ENCODE peak calls at places on chromosomes 16 and 17, in eight cellular contexts. One of them, this sample, is unnamed.

GRCh38 chr17:74157366-74157765 is 46.1 kb upstream of the RPL38 start:
- DNase-seq in cardiac muscle cell: no peak
- DNase-seq in ovary: no peak
- DNase-seq in BJ: no peak
- DNase-seq in brain microvascular endothelial cell: no peak
- DNase-seq in effector memory CD4-positive, alpha-beta T cell: no peak
- DNase-seq in K562: no peak
- DNase-seq in ascending aorta: no peak
- DNase-seq in this sample: no peak

GRCh38 chr16:83631006-83631405 is 176.8 kb upstream of the HSBP1 start:
- DNase-seq in cardiac muscle cell: no peak
- DNase-seq in ovary: no peak
- DNase-seq in BJ: peak; percentile 68
- DNase-seq in brain microvascular endothelial cell: no peak
- DNase-seq in effector memory CD4-positive, alpha-beta T cell: no peak
- DNase-seq in K562: no peak
- DNase-seq in ascending aorta: no peak
- DNase-seq in this sample: no peak

GRCh38 chr17:63495471-63495870 is 18.6 kb downstream of the ACE start:
- DNase-seq in cardiac muscle cell: no peak
- DNase-seq in ovary: no peak
- DNase-seq in BJ: no peak
- DNase-seq in brain microvascular endothelial cell: no peak
- DNase-seq in effector memory CD4-positive, alpha-beta T cell: no peak
- DNase-seq in K562: no peak
- DNase-seq in ascending aorta: no peak
- DNase-seq in this sample: no peak

GRCh38 chr17:76735006-76735405 is 2.1 kb downstream of the SRSF2 start:
- DNase-seq in cardiac muscle cell: no peak
- DNase-seq in ovary: no peak
- DNase-seq in BJ: no peak
- DNase-seq in brain microvascular endothelial cell: no peak
- DNase-seq in effector memory CD4-positive, alpha-beta T cell: no peak
- DNase-seq in K562: no peak
- DNase-seq in ascending aorta: no peak
- DNase-seq in this sample: no peak

GRCh38 chr17:64024215-64024654 is 3.8 kb upstream of the ICAM2 start:
- DNase-seq in cardiac muscle cell: no peak
- DNase-seq in ovary: no peak
- DNase-seq in BJ: no peak
- DNase-seq in brain microvascular endothelial cell: no peak
- DNase-seq in effector memory CD4-positive, alpha-beta T cell: no peak
- DNase-seq in K562: peak; percentile 68
- DNase-seq in ascending aorta: no peak
- DNase-seq in this sample: peak; percentile 9

GRCh38 chr16:67910162-67910561 is 17.1 kb downstream of the PSKH1 start:
- DNase-seq in cardiac muscle cell: no peak
- DNase-seq in ovary: no peak
- DNase-seq in BJ: no peak
- DNase-seq in brain microvascular endothelial cell: no peak
- DNase-seq in effector memory CD4-positive, alpha-beta T cell: no peak
- DNase-seq in K562: no peak
- DNase-seq in ascending aorta: no peak
- DNase-seq in this sample: no peak

GRCh38 chr17:16915752-16916556 is 56.0 kb downstream of the TNFRSF13B start:
- DNase-seq in cardiac muscle cell: peak; percentile 63
- DNase-seq in ovary: no peak
- DNase-seq in BJ: no peak
- DNase-seq in brain microvascular endothelial cell: peak; percentile 32
- DNase-seq in effector memory CD4-positive, alpha-beta T cell: no peak
- DNase-seq in K562: peak; percentile 21
- DNase-seq in ascending aorta: no peak
- DNase-seq in this sample: peak; percentile 33

GRCh38 chr16:68538880-68539701 is at the start of gene ZFP90:
- DNase-seq in cardiac muscle cell: peak; percentile 97
- DNase-seq in ovary: peak; percentile 92
- DNase-seq in BJ: peak; percentile 22
- DNase-seq in brain microvascular endothelial cell: peak; percentile 66
- DNase-seq in effector memory CD4-positive, alpha-beta T cell: peak; percentile 73
- DNase-seq in K562: peak; percentile 91
- DNase-seq in ascending aorta: peak; percentile 30
- DNase-seq in this sample: peak; percentile 92

GRCh38 chr17:80777274-80777673 is 214.4 kb upstream of the CHMP6 start:
- DNase-seq in cardiac muscle cell: no peak
- DNase-seq in ovary: no peak
- DNase-seq in BJ: no peak
- DNase-seq in brain microvascular endothelial cell: no peak
- DNase-seq in effector memory CD4-positive, alpha-beta T cell: no peak
- DNase-seq in K562: no peak
- DNase-seq in ascending aorta: no peak
- DNase-seq in this sample: no peak

GRCh38 chr17:73017653-73018052 is 74.8 kb downstream of the SLC39A11 start:
- DNase-seq in cardiac muscle cell: no peak
- DNase-seq in ovary: no peak
- DNase-seq in BJ: peak; percentile 30
- DNase-seq in brain microvascular endothelial cell: peak; percentile 48
- DNase-seq in effector memory CD4-positive, alpha-beta T cell: no peak
- DNase-seq in K562: no peak
- DNase-seq in ascending aorta: no peak
- DNase-seq in this sample: no peak

GRCh38 chr16:57699899-57700298 is 5.3 kb downstream of the DRC7 start:
- DNase-seq in cardiac muscle cell: no peak
- DNase-seq in ovary: no peak
- DNase-seq in BJ: no peak
- DNase-seq in brain microvascular endothelial cell: no peak
- DNase-seq in effector memory CD4-positive, alpha-beta T cell: no peak
- DNase-seq in K562: no peak
- DNase-seq in ascending aorta: no peak
- DNase-seq in this sample: no peak

GRCh38 chr17:41797377-41797776 is 10.9 kb upstream of the JUP start:
- DNase-seq in cardiac muscle cell: no peak
- DNase-seq in ovary: no peak
- DNase-seq in BJ: no peak
- DNase-seq in brain microvascular endothelial cell: no peak
- DNase-seq in effector memory CD4-positive, alpha-beta T cell: no peak
- DNase-seq in K562: no peak
- DNase-seq in ascending aorta: no peak
- DNase-seq in this sample: no peak

GRCh38 chr17:41796066-41796895 is 9.8 kb upstream of the JUP start:
- DNase-seq in cardiac muscle cell: no peak
- DNase-seq in ovary: no peak
- DNase-seq in BJ: no peak
- DNase-seq in brain microvascular endothelial cell: no peak
- DNase-seq in effector memory CD4-positive, alpha-beta T cell: no peak
- DNase-seq in K562: no peak
- DNase-seq in ascending aorta: no peak
- DNase-seq in this sample: no peak

GRCh38 chr17:41794603-41794975 is 8.1 kb upstream of the JUP start:
- DNase-seq in cardiac muscle cell: no peak
- DNase-seq in ovary: no peak
- DNase-seq in BJ: no peak
- DNase-seq in brain microvascular endothelial cell: no peak
- DNase-seq in effector memory CD4-positive, alpha-beta T cell: no peak
- DNase-seq in K562: no peak
- DNase-seq in ascending aorta: no peak
- DNase-seq in this sample: no peak

GRCh38 chr17:41793749-41794602 is 7.5 kb upstream of the JUP start:
- DNase-seq in cardiac muscle cell: peak; percentile 67
- DNase-seq in ovary: peak; percentile 60
- DNase-seq in BJ: no peak
- DNase-seq in brain microvascular endothelial cell: no peak
- DNase-seq in effector memory CD4-positive, alpha-beta T cell: no peak
- DNase-seq in K562: no peak
- DNase-seq in ascending aorta: no peak
- DNase-seq in this sample: no peak

DNA sequence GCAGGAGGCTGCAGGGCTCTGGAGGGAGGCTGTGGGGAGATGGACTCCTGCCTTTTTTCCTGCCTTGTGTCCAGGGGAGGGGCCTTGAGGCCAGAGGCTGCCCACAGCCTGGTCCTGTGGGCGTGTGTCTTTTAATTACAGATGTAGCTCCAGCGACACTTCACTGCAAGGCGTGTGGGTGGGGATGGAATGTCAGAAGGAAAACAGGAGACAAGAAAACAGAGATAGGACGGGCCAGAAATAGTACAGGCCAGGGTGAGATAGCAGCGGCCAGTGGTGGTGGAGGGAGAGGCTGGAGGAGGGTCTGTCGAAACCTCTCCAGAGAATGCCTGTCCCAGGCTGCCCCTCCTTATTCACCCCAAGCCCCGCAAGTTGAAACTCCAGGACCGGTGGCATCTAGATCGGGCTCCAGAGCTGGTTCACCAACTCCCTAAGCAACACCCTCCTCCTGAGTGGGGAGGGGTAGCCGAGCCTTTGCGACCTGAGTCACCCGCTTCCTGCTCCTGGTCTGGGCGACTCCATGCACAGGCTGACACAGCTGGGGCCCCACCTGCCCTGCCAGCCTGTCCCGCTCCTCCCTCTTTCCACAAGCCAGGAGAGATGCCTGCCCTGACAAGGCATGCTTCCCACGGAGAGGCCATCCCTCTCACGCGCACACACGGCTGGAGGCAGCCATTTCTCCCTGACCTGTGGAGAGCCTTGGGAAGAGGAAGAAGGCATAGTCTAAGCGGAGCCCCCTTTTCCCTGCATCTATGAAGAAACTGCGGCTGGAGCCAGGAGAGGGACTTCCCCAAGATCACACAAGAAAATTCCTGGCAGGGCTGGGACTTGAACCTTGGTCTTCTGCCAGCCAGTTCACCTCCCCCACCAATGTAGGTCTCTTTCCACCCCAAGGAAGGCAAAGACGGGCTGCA is 6.6 kb upstream of the JUP start:
- DNase-seq in cardiac muscle cell: peak; percentile 95
- DNase-seq in ovary: peak; percentile 69
- DNase-seq in BJ: no peak
- DNase-seq in brain microvascular endothelial cell: peak; percentile 59
- DNase-seq in effector memory CD4-positive, alpha-beta T cell: no peak
- DNase-seq in K562: peak; percentile 85
- DNase-seq in ascending aorta: no peak
- DNase-seq in this sample: peak; percentile 68
- H3K27me3 ChIP-seq in cardiac muscle cell: no peaks in the 10 kb centered on the region
- H3K27me3 ChIP-seq in ovary: no peaks in the 10 kb centered on the region
- H3K27me3 ChIP-seq in BJ: no peaks in the 10 kb centered on the region
- H3K27me3 ChIP-seq in brain microvascular endothelial cell: no peaks in the 10 kb centered on the region
- H3K27me3 ChIP-seq in effector memory CD4-positive, alpha-beta T cell: no peaks in the 10 kb centered on the region
- H3K27me3 ChIP-seq in K562: no peaks in the 10 kb centered on the region
- H3K27me3 ChIP-seq in ascending aorta: no peaks in the 10 kb centered on the region
- H3K27me3 ChIP-seq in this sample: no peaks in the 10 kb centered on the region

DNA sequence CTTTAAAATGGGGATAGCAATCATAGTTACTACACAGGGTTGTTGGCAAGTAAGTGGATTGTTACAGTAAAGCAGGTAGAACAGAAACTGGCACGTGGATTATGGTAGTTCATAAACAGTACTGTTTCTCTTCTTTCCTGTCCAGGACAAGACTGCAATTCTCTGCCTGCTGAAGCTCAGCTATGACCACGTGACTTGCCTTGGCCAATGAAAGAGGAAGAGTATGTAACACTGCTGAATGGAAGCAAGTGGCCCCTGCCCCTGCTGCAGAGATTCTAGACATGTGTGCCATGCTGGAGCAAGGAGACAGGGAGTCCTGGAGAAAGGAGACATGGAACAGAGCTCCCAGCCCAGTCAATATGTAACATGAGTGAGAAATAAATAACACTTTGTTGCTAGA is 66.6 kb upstream of the TOX3 start:
- DNase-seq in cardiac muscle cell: no peak
- DNase-seq in ovary: no peak
- DNase-seq in BJ: no peak
- DNase-seq in brain microvascular endothelial cell: no peak
- DNase-seq in effector memory CD4-positive, alpha-beta T cell: no peak
- DNase-seq in K562: no peak
- DNase-seq in ascending aorta: no peak
- DNase-seq in this sample: peak; percentile 21
- H3K27me3 ChIP-seq in cardiac muscle cell: no peaks in the 10 kb centered on the region
- H3K27me3 ChIP-seq in ovary: no peaks in the 10 kb centered on the region
- H3K27me3 ChIP-seq in BJ: no peaks in the 10 kb centered on the region
- H3K27me3 ChIP-seq in brain microvascular endothelial cell: no peaks in the 10 kb centered on the region
- H3K27me3 ChIP-seq in effector memory CD4-positive, alpha-beta T cell: no peaks in the 10 kb centered on the region
- H3K27me3 ChIP-seq in K562: no peaks in the 10 kb centered on the region
- H3K27me3 ChIP-seq in ascending aorta: no peaks in the 10 kb centered on the region
- H3K27me3 ChIP-seq in this sample: no peaks in the 10 kb centered on the region

GRCh38 chr16:23893976-23894375 is 58.2 kb downstream of the PRKCB start:
- DNase-seq in cardiac muscle cell: no peak
- DNase-seq in ovary: no peak
- DNase-seq in BJ: no peak
- DNase-seq in brain microvascular endothelial cell: no peak
- DNase-seq in effector memory CD4-positive, alpha-beta T cell: no peak
- DNase-seq in K562: no peak
- DNase-seq in ascending aorta: no peak
- DNase-seq in this sample: no peak
- H3K27me3 ChIP-seq in cardiac muscle cell: peaks cover 24% of the 10 kb centered on the region
- H3K27me3 ChIP-seq in ovary: no peaks in the 10 kb centered on the region
- H3K27me3 ChIP-seq in BJ: no peaks in the 10 kb centered on the region
- H3K27me3 ChIP-seq in brain microvascular endothelial cell: no peaks in the 10 kb centered on the region
- H3K27me3 ChIP-seq in effector memory CD4-positive, alpha-beta T cell: no peaks in the 10 kb centered on the region
- H3K27me3 ChIP-seq in K562: no peaks in the 10 kb centered on the region
- H3K27me3 ChIP-seq in ascending aorta: no peaks in the 10 kb centered on the region
- H3K27me3 ChIP-seq in this sample: no peaks in the 10 kb centered on the region

DNA sequence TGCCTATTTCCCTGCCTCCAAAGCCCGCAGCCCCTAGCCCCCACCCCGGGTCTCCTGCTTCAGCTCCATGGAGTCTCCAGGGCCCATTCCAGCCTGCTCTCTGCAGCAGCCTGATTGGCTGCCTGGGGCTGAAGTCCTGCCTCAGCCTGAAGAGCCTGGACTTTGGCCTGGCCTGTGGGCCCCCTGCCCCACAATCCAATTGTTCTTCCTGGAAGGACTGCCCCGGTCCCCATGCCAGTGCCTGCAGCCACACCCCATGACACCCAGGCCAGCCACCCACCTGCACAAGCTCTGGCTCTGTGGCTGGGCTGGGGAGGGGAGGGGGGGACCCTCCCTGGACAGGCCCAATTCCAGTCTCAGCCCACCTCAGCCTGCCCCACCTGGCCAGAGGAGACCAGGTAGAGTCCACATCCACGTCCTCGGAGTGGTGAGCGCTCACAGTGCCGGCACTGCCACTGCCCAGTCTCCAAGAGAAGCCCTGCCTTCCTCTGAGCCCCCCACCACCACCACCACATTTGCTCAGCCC is 12.3 kb downstream of the ENPP7 start:
- DNase-seq in cardiac muscle cell: no peak
- DNase-seq in ovary: no peak
- DNase-seq in BJ: no peak
- DNase-seq in brain microvascular endothelial cell: no peak
- DNase-seq in effector memory CD4-positive, alpha-beta T cell: no peak
- DNase-seq in K562: no peak
- DNase-seq in ascending aorta: no peak
- DNase-seq in this sample: no peak
- H3K27me3 ChIP-seq in cardiac muscle cell: peaks cover 44% of the 10 kb centered on the region
- H3K27me3 ChIP-seq in ovary: peaks cover 1% of the 10 kb centered on the region
- H3K27me3 ChIP-seq in BJ: peaks cover 47% of the 10 kb centered on the region
- H3K27me3 ChIP-seq in brain microvascular endothelial cell: peaks cover 38% of the 10 kb centered on the region
- H3K27me3 ChIP-seq in effector memory CD4-positive, alpha-beta T cell: peaks cover 28% of the 10 kb centered on the region
- H3K27me3 ChIP-seq in K562: peaks cover 20% of the 10 kb centered on the region
- H3K27me3 ChIP-seq in ascending aorta: peaks cover 22% of the 10 kb centered on the region
- H3K27me3 ChIP-seq in this sample: no peaks in the 10 kb centered on the region